ENCODE peak calls at places on chromosomes 13 and 19, in nine cellular contexts. One of them, this sample, is unnamed.

GRCh38 chr19:11141937-11142527 is 13.6 kb downstream of the SPC24 start:
- DNase-seq in ELR: no peak
- DNase-seq in adrenal gland: no peak
- DNase-seq in kidney glomerular epithelial cell: no peak
- DNase-seq in lower lobe of right lung: no peak
- DNase-seq in NCI-H1092: no peak
- DNase-seq in NCI-H187: no peak
- DNase-seq in glutamatergic neuron: no peak
- DNase-seq in hepatic stellate cell: no peak
- DNase-seq in this sample: no peak

GRCh38 chr13:41652735-41653361 is 195.5 kb downstream of the RGCC start:
- DNase-seq in hepatic stellate cell: peak; percentile 39
- DNase-seq in lower lobe of right lung: no peak
- DNase-seq in adrenal gland: no peak
- DNase-seq in NCI-H1092: peak; percentile 5
- DNase-seq in kidney glomerular epithelial cell: peak; percentile 47
- DNase-seq in ELR: peak; percentile 68
- DNase-seq in glutamatergic neuron: no peak
- DNase-seq in NCI-H187: no peak
- DNase-seq in this sample: peak; percentile 78

GRCh38 chr19:19623383-19623782 is 4.6 kb downstream of the LPAR2 start:
- DNase-seq in hepatic stellate cell: no peak
- DNase-seq in NCI-H1092: no peak
- DNase-seq in kidney glomerular epithelial cell: no peak
- DNase-seq in ELR: no peak
- DNase-seq in NCI-H187: no peak
- DNase-seq in lower lobe of right lung: no peak
- DNase-seq in adrenal gland: no peak
- DNase-seq in glutamatergic neuron: no peak
- DNase-seq in this sample: no peak

GRCh38 chr13:48160879-48161278 is 66.0 kb upstream of the MED4 start:
- DNase-seq in kidney glomerular epithelial cell: peak; percentile 69
- DNase-seq in NCI-H187: no peak
- DNase-seq in glutamatergic neuron: no peak
- DNase-seq in adrenal gland: no peak
- DNase-seq in lower lobe of right lung: no peak
- DNase-seq in ELR: peak; percentile 64
- DNase-seq in hepatic stellate cell: no peak
- DNase-seq in NCI-H1092: no peak
- DNase-seq in this sample: peak; percentile 34

GRCh38 chr19:53520547-53521372 is 17.2 kb upstream of the ZNF331 start:
- DNase-seq in hepatic stellate cell: peak; percentile 94
- DNase-seq in adrenal gland: peak; percentile 97
- DNase-seq in lower lobe of right lung: peak; percentile 95
- DNase-seq in glutamatergic neuron: peak; percentile 89
- DNase-seq in ELR: peak; percentile 97
- DNase-seq in NCI-H187: peak; percentile 89
- DNase-seq in kidney glomerular epithelial cell: peak; percentile 97
- DNase-seq in NCI-H1092: peak; percentile 94
- DNase-seq in this sample: peak; percentile 99

GRCh38 chr13:31514932-31515331 is 224.4 kb upstream of the RXFP2 start:
- DNase-seq in hepatic stellate cell: no peak
- DNase-seq in NCI-H187: no peak
- DNase-seq in kidney glomerular epithelial cell: no peak
- DNase-seq in ELR: no peak
- DNase-seq in glutamatergic neuron: no peak
- DNase-seq in lower lobe of right lung: no peak
- DNase-seq in NCI-H1092: no peak
- DNase-seq in adrenal gland: no peak
- DNase-seq in this sample: no peak

GRCh38 chr19:52258426-52258825 is 11.0 kb upstream of the ZNF766 start:
- DNase-seq in hepatic stellate cell: no peak
- DNase-seq in ELR: no peak
- DNase-seq in kidney glomerular epithelial cell: peak; percentile 7
- DNase-seq in glutamatergic neuron: no peak
- DNase-seq in lower lobe of right lung: no peak
- DNase-seq in adrenal gland: no peak
- DNase-seq in NCI-H187: no peak
- DNase-seq in NCI-H1092: no peak
- DNase-seq in this sample: no peak

GRCh38 chr19:12789098-12789903 is 2.0 kb upstream of the JUNB start:
- DNase-seq in kidney glomerular epithelial cell: no peak
- DNase-seq in hepatic stellate cell: peak; percentile 29
- DNase-seq in NCI-H187: no peak
- DNase-seq in NCI-H1092: no peak
- DNase-seq in lower lobe of right lung: no peak
- DNase-seq in ELR: peak; percentile 56
- DNase-seq in adrenal gland: no peak
- DNase-seq in glutamatergic neuron: peak; percentile 18
- DNase-seq in this sample: peak; percentile 50

GRCh38 chr19:18597809-18598660 is 8.6 kb downstream of the CRLF1 start:
- DNase-seq in adrenal gland: no peak
- DNase-seq in NCI-H1092: no peak
- DNase-seq in NCI-H187: no peak
- DNase-seq in kidney glomerular epithelial cell: no peak
- DNase-seq in glutamatergic neuron: no peak
- DNase-seq in hepatic stellate cell: no peak
- DNase-seq in lower lobe of right lung: no peak
- DNase-seq in ELR: no peak
- DNase-seq in this sample: no peak

GRCh38 chr13:27661017-27661416 is 39.3 kb downstream of the POLR1D start:
- DNase-seq in lower lobe of right lung: no peak
- DNase-seq in hepatic stellate cell: no peak
- DNase-seq in kidney glomerular epithelial cell: no peak
- DNase-seq in glutamatergic neuron: no peak
- DNase-seq in NCI-H1092: no peak
- DNase-seq in adrenal gland: no peak
- DNase-seq in NCI-H187: no peak
- DNase-seq in ELR: no peak
- DNase-seq in this sample: no peak

GRCh38 chr13:77829963-77830362 is 88.7 kb downstream of the EDNRB start:
- DNase-seq in hepatic stellate cell: no peak
- DNase-seq in kidney glomerular epithelial cell: no peak
- DNase-seq in ELR: no peak
- DNase-seq in NCI-H187: no peak
- DNase-seq in adrenal gland: no peak
- DNase-seq in NCI-H1092: no peak
- DNase-seq in lower lobe of right lung: no peak
- DNase-seq in glutamatergic neuron: no peak
- DNase-seq in this sample: no peak

GRCh38 chr19:2246801-2247361 is 2.2 kb upstream of the AMH start:
- DNase-seq in ELR: peak; percentile 73
- DNase-seq in adrenal gland: peak; percentile 56
- DNase-seq in lower lobe of right lung: no peak
- DNase-seq in kidney glomerular epithelial cell: no peak
- DNase-seq in glutamatergic neuron: no peak
- DNase-seq in hepatic stellate cell: peak; percentile 68
- DNase-seq in NCI-H1092: no peak
- DNase-seq in NCI-H187: no peak
- DNase-seq in this sample: no peak

GRCh38 chr13:24208314-24208713 is 47.8 kb downstream of the SPATA13 start:
- DNase-seq in ELR: peak; percentile 91
- DNase-seq in kidney glomerular epithelial cell: peak; percentile 91
- DNase-seq in hepatic stellate cell: peak; percentile 64
- DNase-seq in NCI-H1092: no peak
- DNase-seq in glutamatergic neuron: no peak
- DNase-seq in adrenal gland: peak; percentile 70
- DNase-seq in NCI-H187: no peak
- DNase-seq in lower lobe of right lung: no peak
- DNase-seq in this sample: peak; percentile 84

GRCh38 chr19:3516675-3517207 is 10.6 kb downstream of the FZR1 start:
- DNase-seq in NCI-H1092: peak; percentile 94
- DNase-seq in adrenal gland: no peak
- DNase-seq in ELR: no peak
- DNase-seq in hepatic stellate cell: no peak
- DNase-seq in lower lobe of right lung: no peak
- DNase-seq in NCI-H187: no peak
- DNase-seq in kidney glomerular epithelial cell: no peak
- DNase-seq in glutamatergic neuron: no peak
- DNase-seq in this sample: no peak

This sample was measured in astrocyte of the spinal cord.